ENCODE peak calls at places on chromosome 9, in four cellular contexts. V is SK-N-SH, B is fibroblast of lung, P is GM23338. S is an unnamed sample.

GRCh38 chr9:71355884-71356283 is 234.5 kb upstream of the TRPM3 start:
- DNase-seq in B (no peak), V (no peak), P (peak; percentile 80), S (peak; percentile 16)

GRCh38 chr9:97638666-97639065 is 5.0 kb downstream of the NCBP1 start:
- DNase-seq in V (no peak), B (no peak), P (peak; percentile 37), S (peak; percentile 11)

GRCh38 chr9:17795708-17796107 is 216.8 kb downstream of the SH3GL2 start:
- DNase-seq in V (no peak), P (no peak), B (peak; percentile 16), S (no peak)

GRCh38 chr9:38685535-38685934 is 34.4 kb downstream of the FAM240B start:
- DNase-seq in V (no peak), B (no peak), P (peak; percentile 58), S (no peak)

GRCh38 chr9:98255064-98255577 is 328 bp downstream of the TBC1D2 start:
- DNase-seq in B (peak; percentile 63), P (peak; percentile 87), V (no peak), S (no peak)

GRCh38 chr9:89408628-89409101 is 89.2 kb downstream of the SEMA4D start:
- DNase-seq in V (no peak), P (no peak), B (no peak), S (no peak)

GRCh38 chr9:2979893-2980292 is 136.0 kb upstream of the PUM3 start:
- DNase-seq in P (no peak), B (no peak), V (no peak), S (no peak)

GRCh38 chr9:19161257-19162025 is 34.1 kb upstream of the PLIN2 start:
- DNase-seq in B (peak; percentile 94), V (no peak), P (peak; percentile 15), S (no peak)

GRCh38 chr9:109588415-109588814 is 90.3 kb upstream of the PTPN3 start:
- DNase-seq in V (no peak), P (no peak), B (no peak), S (no peak)

GRCh38 chr9:137053944-137054931 is at the start of gene ENTPD2:
- DNase-seq in V (no peak), B (no peak), P (peak; percentile 70), S (peak; percentile 96)

GRCh38 chr9:108634164-108634563 is 221.6 kb downstream of the ACTL7B start:
- DNase-seq in B (peak; percentile 16), V (no peak), P (no peak), S (no peak)

GRCh38 chr9:36765077-36765390 is 192.3 kb downstream of the MELK start:
- DNase-seq in P (no peak), B (no peak), V (peak; percentile 49), S (peak; percentile 49)

GRCh38 chr9:137317021-137317978 is 15.2 kb upstream of the NRARP start:
- DNase-seq in V (peak; percentile 39), B (no peak), P (no peak), S (peak; percentile 78)

GRCh38 chr9:127179633-127180401 is 57.4 kb upstream of the ANGPTL2 start:
- DNase-seq in P (no peak), V (no peak), B (no peak), S (no peak)

GRCh38 chr9:21710792-21711191 is 91.6 kb upstream of the MTAP start:
- DNase-seq in P (no peak), B (peak; percentile 73), V (no peak), S (no peak)

GRCh38 chr9:134782921-134783698 is 97.5 kb upstream of the FCN2 start:
- DNase-seq in P (no peak), B (no peak), V (no peak), S (no peak)

GRCh38 chr9:130069048-130069447 is 15.3 kb downstream of the GPR107 start:
- DNase-seq in V (no peak), P (no peak), B (no peak), S (no peak)

GRCh38 chr9:21983509-21983908 is 10.7 kb downstream of the CDKN2A start:
- DNase-seq in B (no peak), P (no peak), V (no peak), S (no peak)

GRCh38 chr9:99666571-99666970 is 155.1 kb upstream of the NR4A3 start:
- DNase-seq in V (peak; percentile 10), P (no peak), B (no peak), S (no peak)

GRCh38 chr9:135607401-135608293 is 31.7 kb downstream of the GLT6D1 start:
- DNase-seq in P (no peak), V (peak; percentile 70), B (no peak), S (peak; percentile 34)

GRCh38 chr9:97501177-97501971 is at the start of gene TMOD1:
- DNase-seq in B (peak; percentile 39), P (peak; percentile 73), V (peak; percentile 99), S (peak; percentile 99)

GRCh38 chr9:121640076-121640475 is 11.4 kb upstream of the DAB2IP start:
- DNase-seq in B (peak; percentile 6), P (peak; percentile 81), V (peak; percentile 75), S (peak; percentile 88)

GRCh38 chr9:12878342-12878978 is 103.6 kb downstream of the LURAP1L start:
- DNase-seq in B (peak; percentile 26), P (no peak), V (no peak), S (no peak)

GRCh38 chr9:94593459-94594345 is at the start of gene FBP2:
- DNase-seq in P (no peak), V (no peak), B (no peak), S (no peak)

GRCh38 chr9:136537411-136537810 is 8.4 kb downstream of the NOTCH1 start:
- DNase-seq in P (no peak), V (no peak), B (no peak), S (no peak)

GRCh38 chr9:133425049-133425632 is 3.0 kb downstream of the ADAMTS13 start:
- DNase-seq in P (no peak), V (no peak), B (no peak), S (no peak)

GRCh38 chr9:112831969-112832368 is 58.7 kb downstream of the SLC46A2 start:
- DNase-seq in V (no peak), B (no peak), P (no peak), S (no peak)

GRCh38 chr9:6600006-6600405 is 45.5 kb downstream of the GLDC start:
- DNase-seq in P (no peak), B (no peak), V (no peak), S (no peak)

GRCh38 chr9:129400971-129401622 is 219.8 kb downstream of the C9orf50 start:
- DNase-seq in V (peak; percentile 42), B (no peak), P (no peak), S (peak; percentile 70)

GRCh38 chr9:38176256-38176655 is 107.2 kb upstream of the SHB start:
- DNase-seq in P (no peak), B (no peak), V (no peak), S (no peak)

GRCh38 chr9:131276107-131276888 is at the start of gene FAM78A:
- DNase-seq in V (peak; percentile 77), B (peak; percentile 10), P (peak; percentile 69), S (peak; percentile 88)

GRCh38 chr9:117523531-117524153 is 108.8 kb upstream of the ASTN2 start:
- DNase-seq in V (no peak), B (no peak), P (no peak), S (no peak)

GRCh38 chr9:89896806-89897340 is 292.1 kb downstream of the GADD45G start:
- DNase-seq in P (no peak), B (no peak), V (no peak), S (no peak)

GRCh38 chr9:73753171-73753570 is 601.5 kb downstream of the ANXA1 start:
- DNase-seq in V (no peak), P (no peak), B (peak; percentile 54), S (no peak)

GRCh38 chr9:130780865-130781504 is 54.1 kb upstream of the ABL1 start:
- DNase-seq in V (no peak), B (peak; percentile 92), P (no peak), S (no peak)

GRCh38 chr9:37929441-37929895 is 25.5 kb upstream of the SLC25A51 start:
- DNase-seq in V (no peak), B (peak; percentile 81), P (no peak), S (no peak)

GRCh38 chr9:30411571-30411970 is 1972.9 kb upstream of the ACO1 start:
- DNase-seq in V (no peak), P (no peak), B (no peak), S (no peak)

GRCh38 chr9:135300346-135301141 is 179.0 kb upstream of the PPP1R26 start:
- DNase-seq in V (peak; percentile 33), P (no peak), B (no peak), S (peak; percentile 59)

GRCh38 chr9:108512426-108513173 is 343.2 kb downstream of the ACTL7B start:
- DNase-seq in B (no peak), V (no peak), P (peak; percentile 52), S (peak; percentile 25)

DNA sequence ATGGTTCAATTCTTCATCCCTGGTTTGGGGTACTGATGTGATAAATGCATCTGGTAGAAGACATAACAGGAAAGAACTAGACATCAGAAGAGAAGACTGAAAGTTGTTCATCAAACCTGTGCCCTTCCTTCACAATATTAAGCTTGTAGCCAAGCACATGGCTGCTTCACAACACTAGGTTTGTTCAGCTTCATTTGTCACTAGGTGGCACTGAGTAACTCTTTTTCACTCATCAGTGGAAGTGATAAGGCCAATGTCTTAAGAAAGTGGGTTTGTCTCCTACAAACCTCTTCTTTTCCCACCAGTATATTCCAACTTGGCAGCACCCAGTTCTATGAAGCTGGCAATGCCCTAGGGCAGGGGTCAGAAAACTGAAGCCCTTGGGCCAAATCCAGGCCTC is 26.9 kb downstream of the ZNF484 start:
- DNase-seq in P (peak; percentile 31), V (no peak), B (no peak), S (peak; percentile 15)
- H3K36me3 ChIP-seq in P (peaks cover 47% of the 10 kb centered on the region), V (peaks cover 94% of the 10 kb centered on the region), B (peaks cover 7% of the 10 kb centered on the region), S (peaks cover 28% of the 10 kb centered on the region)

GRCh38 chr9:91949293-91949945 is 609 bp downstream of the ROR2 start:
- DNase-seq in V (peak; percentile 74), P (peak; percentile 60), B (no peak), S (peak; percentile 76)

GRCh38 chr9:91946825-91947224 is 3.2 kb downstream of the ROR2 start:
- DNase-seq in V (no peak), B (no peak), P (no peak), S (no peak)

GRCh38 chr9:91946196-91946595 is 3.8 kb downstream of the ROR2 start:
- DNase-seq in V (no peak), B (no peak), P (no peak), S (no peak)

GRCh38 chr9:91948423-91949292 is 1.4 kb downstream of the ROR2 start:
- DNase-seq in B (peak; percentile 37), V (peak; percentile 79), P (peak; percentile 88), S (peak; percentile 87)

DNA sequence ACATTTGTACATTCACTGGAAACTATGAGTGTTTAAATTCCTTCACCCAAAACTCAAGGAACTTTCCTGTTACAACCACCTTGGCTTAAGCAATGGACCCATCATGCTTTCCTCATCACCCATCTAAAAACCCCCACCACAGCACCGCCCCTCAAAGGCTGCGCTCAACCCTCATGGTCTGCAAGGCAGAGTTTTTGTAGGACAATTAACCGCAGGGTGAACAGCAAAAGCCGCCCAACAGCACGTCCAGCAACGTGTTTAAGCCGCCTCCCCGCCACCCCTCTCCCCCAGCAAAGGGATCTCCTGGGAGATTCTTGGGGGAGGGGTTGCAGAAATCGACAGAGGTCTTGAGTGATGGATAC is 2.0 kb downstream of the ROR2 start:
- DNase-seq in B (no peak), V (peak; percentile 44), P (peak; percentile 38), S (no peak)
- H3K4me3 ChIP-seq in B (peak overlapping the region; percentile 74), V (no peak overlapping the region), P (peak overlapping the region; percentile 94), S (peak overlapping the region; percentile 68)

GRCh38 chr9:124000161-124000783 is 11.3 kb upstream of the LHX2 start:
- DNase-seq in V (no peak), B (no peak), P (peak; percentile 24), S (peak; percentile 70)
- H3K27me3 ChIP-seq in V (peaks cover 91% of the 10 kb centered on the region), B (peaks cover 77% of the 10 kb centered on the region), P (peaks cover 94% of the 10 kb centered on the region), S (peaks cover 95% of the 10 kb centered on the region)

GRCh38 chr9:87077986-87078385 is 130.7 kb upstream of the GAS1 start:
- DNase-seq in V (no peak), P (no peak), B (no peak), S (no peak)
- H3K36me3 ChIP-seq in V (no peaks in the 10 kb centered on the region), P (no peaks in the 10 kb centered on the region), B (no peaks in the 10 kb centered on the region), S (no peaks in the 10 kb centered on the region)

GRCh38 chr9:124022201-124023121 is 10.9 kb downstream of the LHX2 start:
- DNase-seq in P (peak; percentile 88), B (peak; percentile 67), V (peak; percentile 93), S (peak; percentile 98)
- H3K4me3 ChIP-seq in P (peak overlapping the region; percentile 53), B (no peak overlapping the region), V (no peak overlapping the region), S (peak overlapping the region; percentile 4)

S was measured in H7.